ENCODE peak calls at places on chromosomes 5 and 9, in eight cellular contexts. Q is HCT116, U is neuronal stem cell, B is endothelial cell of umbilical vein, X is mammary epithelial cell, N is fibroblast of lung, L is OCI-LY7, F is hepatocyte. Z is an unnamed sample.
A peak's percentile ranks its signal among the peaks of the same experiment; 100 is the strongest.

GRCh38 chr5:32814620-32815019 is 103.5 kb downstream of the NPR3 start:
- DNase-seq in F (no peak), L (no peak), U (no peak), N (peak; percentile 88), X (peak; percentile 41), B (no peak), Q (no peak), Z (peak; percentile 72)

GRCh38 chr5:17413691-17414090 is 84.3 kb upstream of the TAF11L2 start:
- DNase-seq in U (no peak), Q (no peak), N (no peak), F (no peak), X (no peak), B (no peak), L (no peak), Z (peak; percentile 7)

GRCh38 chr9:97856857-97857602 is 4.0 kb downstream of the FOXE1 start:
- DNase-seq in B (no peak), U (peak; percentile 32), F (no peak), X (no peak), L (no peak), N (no peak), Q (no peak), Z (no peak)

GRCh38 chr5:67004730-67005350 is 191.8 kb downstream of the CD180 start:
- DNase-seq in B (peak; percentile 43), U (no peak), X (no peak), F (no peak), N (no peak), Q (no peak), L (no peak), Z (no peak)

GRCh38 chr5:100797863-100798262 is 105.2 kb downstream of the ST8SIA4 start:
- DNase-seq in L (no peak), Q (no peak), U (no peak), N (peak; percentile 24), F (no peak), B (peak; percentile 77), X (peak; percentile 74), Z (peak; percentile 78)

GRCh38 chr9:75504721-75505120 is 385.8 kb upstream of the PCSK5 start:
- DNase-seq in B (peak; percentile 7), U (no peak), F (no peak), N (no peak), X (no peak), L (no peak), Q (no peak), Z (no peak)

GRCh38 chr5:15009420-15009819 is 137.8 kb upstream of the ANKH start:
- DNase-seq in Q (peak; percentile 51), B (peak; percentile 96), N (peak; percentile 82), F (peak; percentile 81), L (no peak), U (no peak), X (peak; percentile 74), Z (peak; percentile 66)

GRCh38 chr9:70609542-70610286 is 195.3 kb upstream of the KLF9 start:
- DNase-seq in U (no peak), F (peak; percentile 19), X (peak; percentile 72), N (peak; percentile 95), B (no peak), L (no peak), Q (no peak), Z (peak; percentile 98)

GRCh38 chr5:67012241-67012640 is 184.4 kb downstream of the CD180 start:
- DNase-seq in L (no peak), U (no peak), B (peak; percentile 48), F (no peak), X (peak; percentile 94), Q (no peak), N (no peak), Z (peak; percentile 55)

GRCh38 chr9:134639994-134640393 is 1.6 kb upstream of the COL5A1 start:
- DNase-seq in X (no peak), Q (no peak), L (no peak), B (no peak), U (no peak), F (no peak), N (no peak), Z (no peak)

GRCh38 chr9:27151693-27152397 is 42.8 kb downstream of the TEK start:
- DNase-seq in F (no peak), B (peak; percentile 75), N (peak; percentile 47), X (peak; percentile 30), L (no peak), Q (no peak), U (no peak), Z (peak; percentile 78)

GRCh38 chr5:128257096-128257495 is 173.5 kb downstream of the SLC12A2 start:
- DNase-seq in X (no peak), U (no peak), B (no peak), N (no peak), L (no peak), Q (no peak), F (no peak), Z (no peak)

GRCh38 chr5:69285448-69286116 is 47.0 kb downstream of the CCDC125 start:
- DNase-seq in B (no peak), F (no peak), U (no peak), N (no peak), L (no peak), X (no peak), Q (no peak), Z (no peak)

GRCh38 chr9:131697908-131698714 is 41.8 kb downstream of the RAPGEF1 start:
- DNase-seq in F (no peak), B (no peak), N (no peak), X (no peak), L (no peak), Q (no peak), U (no peak), Z (no peak)

GRCh38 chr9:109101810-109102209 is 17.9 kb downstream of the TMEM245 start:
- DNase-seq in F (no peak), Q (peak; percentile 27), N (peak; percentile 54), X (peak; percentile 91), U (no peak), B (peak; percentile 93), L (peak; percentile 37), Z (peak; percentile 47)

GRCh38 chr5:154783774-154784460 is 28.7 kb downstream of the LARP1 start:
- DNase-seq in X (no peak), L (no peak), B (no peak), N (no peak), Q (no peak), U (no peak), F (no peak), Z (peak; percentile 68)

GRCh38 chr9:137264067-137264466 is 8.9 kb downstream of the NELFB start:
- DNase-seq in X (no peak), L (no peak), B (no peak), N (no peak), F (no peak), Q (no peak), U (no peak), Z (no peak)

GRCh38 chr5:83097582-83098265 is 20.4 kb downstream of the XRCC4 start:
- DNase-seq in F (peak; percentile 4), U (no peak), Q (no peak), L (no peak), B (peak; percentile 73), N (peak; percentile 48), X (no peak), Z (peak; percentile 59)

GRCh38 chr5:83096660-83097334 is 19.4 kb downstream of the XRCC4 start:
- DNase-seq in F (no peak), B (no peak), U (no peak), X (peak; percentile 34), N (no peak), Q (no peak), L (no peak), Z (peak; percentile 51)

GRCh38 chr5:83093692-83094091 is 16.3 kb downstream of the XRCC4 start:
- DNase-seq in Q (no peak), X (no peak), L (no peak), U (no peak), N (no peak), F (no peak), B (no peak), Z (no peak)

GRCh38 chr5:83095973-83096539 is 18.7 kb downstream of the XRCC4 start:
- DNase-seq in X (peak; percentile 80), L (no peak), N (peak; percentile 68), B (peak; percentile 51), F (peak; percentile 67), Q (peak; percentile 74), U (no peak), Z (peak; percentile 94)

DNA sequence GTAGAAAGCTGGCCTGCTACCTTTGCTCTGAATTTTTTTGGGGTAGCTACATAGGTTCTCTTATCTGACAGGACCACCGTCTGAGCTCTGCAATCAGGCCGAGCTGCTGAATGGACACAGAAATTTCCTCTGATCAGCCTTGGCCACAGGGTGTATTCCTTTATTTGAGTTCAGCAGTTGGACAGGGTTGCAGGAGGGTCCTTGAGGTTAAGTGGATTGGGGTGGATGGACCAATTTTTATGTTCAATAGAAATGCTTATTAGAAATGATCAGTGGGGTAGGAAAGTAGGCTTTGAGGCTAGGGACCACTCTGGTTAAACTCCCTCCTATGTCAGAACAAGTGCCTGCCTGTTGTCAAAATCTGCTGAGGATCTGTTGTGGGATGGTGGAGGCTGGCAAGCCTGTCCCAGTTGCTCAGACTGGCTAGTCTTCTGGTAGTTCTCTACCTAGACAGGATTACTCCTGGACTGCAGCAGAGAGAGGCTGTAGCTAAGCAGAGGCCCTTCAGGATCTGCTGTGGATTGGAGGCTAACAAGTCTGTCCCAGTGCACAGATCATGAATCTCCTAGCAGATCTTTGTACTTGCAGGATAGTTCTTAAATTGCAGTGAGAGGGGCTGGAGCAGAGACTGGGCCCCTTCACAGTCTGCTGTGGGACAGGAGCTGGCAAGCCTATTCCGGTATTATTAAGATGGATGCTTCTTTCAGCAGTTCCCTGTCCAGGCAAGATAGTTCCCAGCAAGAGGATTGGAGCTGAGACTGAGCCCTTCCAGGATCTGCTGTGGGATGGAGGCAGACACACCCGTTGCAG is 18.0 kb downstream of the XRCC4 start:
- DNase-seq in B (no peak), Q (no peak), L (no peak), X (no peak), U (no peak), N (no peak), F (no peak), Z (no peak)
- H2AFZ ChIP-seq in B (no peak overlapping the region), Q (no peak overlapping the region), L (no peak overlapping the region), X (peak overlapping the region; percentile 66), U (no peak overlapping the region), N (no peak overlapping the region), F (no peak overlapping the region), Z (peak overlapping the region; percentile 21)

DNA sequence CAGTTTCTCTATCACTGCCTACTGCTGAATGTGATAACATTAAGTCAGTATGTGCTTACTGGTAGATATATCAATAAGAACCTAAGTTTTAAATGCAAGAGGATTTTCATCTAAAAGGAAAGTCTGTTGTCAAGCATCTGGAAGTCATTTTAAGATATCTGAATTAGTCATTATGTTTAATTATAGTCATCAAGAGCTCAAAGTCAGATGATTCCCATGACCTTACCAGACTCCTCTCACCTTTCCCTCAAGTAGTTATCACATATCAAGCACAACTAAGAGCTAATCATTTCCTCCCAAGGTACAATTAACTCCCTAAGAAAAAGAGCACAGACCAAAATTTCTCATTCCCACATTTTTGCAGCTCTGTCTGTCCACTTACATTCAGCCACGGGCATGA is 45.5 kb downstream of the PUM3 start:
- DNase-seq in Q (no peak), B (no peak), X (no peak), N (no peak), L (no peak), U (no peak), F (no peak), Z (peak; percentile 39)
- H3K27ac ChIP-seq in Q (no peak overlapping the region), B (no peak overlapping the region), X (no peak overlapping the region), N (peak overlapping the region; percentile 36), L (no peak overlapping the region), U (no peak overlapping the region), F (no peak overlapping the region), Z (no peak overlapping the region)

GRCh38 chr9:133252301-133252776 is 22.7 kb downstream of the ABO start:
- DNase-seq in F (peak; percentile 53), X (peak; percentile 19), Q (peak; percentile 27), B (no peak), N (no peak), L (no peak), U (no peak), Z (no peak)
- H3K4me2 ChIP-seq in F (peak overlapping the region; percentile 54), X (no peak overlapping the region), Q (peak overlapping the region; percentile 72), B (no peak overlapping the region), N (no peak overlapping the region), L (no peak overlapping the region), U (no peak overlapping the region), Z (no peak overlapping the region)

GRCh38 chr5:96677496-96677895 is 15.3 kb downstream of the CAST start:
- DNase-seq in N (no peak), Q (no peak), L (no peak), X (no peak), B (no peak), F (no peak), U (no peak), Z (no peak)
- H2AFZ ChIP-seq in N (no peak overlapping the region), Q (no peak overlapping the region), L (no peak overlapping the region), X (no peak overlapping the region), B (no peak overlapping the region), F (no peak overlapping the region), U (no peak overlapping the region), Z (no peak overlapping the region)